ENCODE peak calls at places on chromosomes 4 and X, in seven cellular contexts. Y, U, E, X, B, C and R are unnamed samples.
A peak's percentile ranks its signal among the peaks of the same experiment; 100 is the strongest.

GRCh38 chr4:76296421-76296820 is 10.1 kb upstream of the STBD1 start:
- DNase-seq in Y (no peak), U (no peak), E (no peak), X (no peak), B (no peak), C (no peak), R (no peak)

GRCh38 chr4:158193171-158193749 is 17.0 kb upstream of the TMEM144 start:
- DNase-seq in Y (peak; percentile 35), U (peak; percentile 43), E (no peak), X (peak; percentile 46), B (no peak), C (peak; percentile 40), R (peak; percentile 28)

GRCh38 chrX:24298191-24298590 is 15.7 kb downstream of the SUPT20HL2 start:
- DNase-seq in Y (peak; percentile 24), U (no peak), E (no peak), X (no peak), B (no peak), C (no peak), R (no peak)

GRCh38 chr4:82084747-82085146 is 289.0 kb downstream of the HNRNPD start:
- DNase-seq in Y (no peak), U (no peak), E (no peak), X (no peak), B (no peak), C (no peak), R (no peak)

GRCh38 chrX:108399427-108400165 is 38.6 kb downstream of the COL4A6 start:
- DNase-seq in Y (peak; percentile 43), U (peak; percentile 76), E (no peak), X (peak; percentile 41), B (no peak), C (no peak), R (no peak)

GRCh38 chr4:139560396-139561084 is 4.5 kb upstream of the SETD7 start:
- DNase-seq in Y (peak; percentile 38), U (no peak), E (no peak), X (no peak), B (no peak), C (no peak), R (peak; percentile 41)

GRCh38 chr4:137644201-137644600 is 111.9 kb upstream of the PCDH18 start:
- DNase-seq in Y (no peak), U (peak; percentile 11), E (no peak), X (peak; percentile 46), B (no peak), C (no peak), R (no peak)

GRCh38 chr4:5757091-5757490 is 46.1 kb downstream of the EVC start:
- DNase-seq in Y (no peak), U (no peak), E (no peak), X (no peak), B (no peak), C (no peak), R (no peak)

GRCh38 chr4:39587881-39588280 is 50.8 kb downstream of the SMIM14 start:
- DNase-seq in Y (peak; percentile 95), U (peak; percentile 27), E (no peak), X (peak; percentile 54), B (no peak), C (no peak), R (no peak)

GRCh38 chr4:133146574-133147198 is 2.4 kb upstream of the PCDH10 start:
- DNase-seq in Y (peak; percentile 64), U (peak; percentile 53), E (no peak), X (peak; percentile 66), B (peak; percentile 21), C (no peak), R (peak; percentile 53)

GRCh38 chr4:10108818-10109783 is 7.5 kb downstream of the WDR1 start:
- DNase-seq in Y (peak; percentile 64), U (no peak), E (no peak), X (no peak), B (no peak), C (no peak), R (no peak)

GRCh38 chr4:140764785-140765392 is 8.7 kb upstream of the TBC1D9 start:
- DNase-seq in Y (peak; percentile 40), U (no peak), E (no peak), X (no peak), B (no peak), C (no peak), R (no peak)

GRCh38 chrX:119676949-119677653 is 15.9 kb downstream of the SEPTIN6 start:
- DNase-seq in Y (no peak), U (no peak), E (no peak), X (no peak), B (no peak), C (no peak), R (no peak)

GRCh38 chr4:158578476-158578875 is 56.8 kb downstream of the RXFP1 start:
- DNase-seq in Y (peak; percentile 54), U (peak; percentile 45), E (no peak), X (peak; percentile 56), B (no peak), C (peak; percentile 8), R (no peak)

GRCh38 chrX:132401935-132402334 is 86.9 kb downstream of the MBNL3 start:
- DNase-seq in Y (peak; percentile 27), U (peak; percentile 0), E (no peak), X (no peak), B (no peak), C (no peak), R (no peak)

GRCh38 chrX:129618997-129619396 is 35.8 kb downstream of the APLN start:
- DNase-seq in Y (no peak), U (no peak), E (no peak), X (no peak), B (no peak), C (no peak), R (no peak)

GRCh38 chr4:173556398-173557131 is 26.5 kb upstream of the HAND2 start:
- DNase-seq in Y (no peak), U (no peak), E (no peak), X (no peak), B (no peak), C (no peak), R (no peak)

GRCh38 chr4:107482546-107482945 is 237.5 kb downstream of the PAPSS1 start:
- DNase-seq in Y (no peak), U (no peak), E (no peak), X (no peak), B (no peak), C (no peak), R (no peak)

GRCh38 chrX:153226344-153227190 is 47.5 kb downstream of the MAGEA1 start:
- DNase-seq in Y (peak; percentile 88), U (peak; percentile 57), E (no peak), X (peak; percentile 44), B (no peak), C (peak; percentile 67), R (no peak)

GRCh38 chr4:176631611-176632010 is 161.1 kb downstream of the VEGFC start:
- DNase-seq in Y (no peak), U (no peak), E (no peak), X (no peak), B (no peak), C (no peak), R (no peak)

GRCh38 chr4:161336016-161336415 is 827.8 kb downstream of the FSTL5 start:
- DNase-seq in Y (no peak), U (no peak), E (no peak), X (no peak), B (no peak), C (no peak), R (no peak)

GRCh38 chr4:150209140-150209829 is 131.0 kb downstream of the DCLK2 start:
- DNase-seq in Y (peak; percentile 78), U (peak; percentile 61), E (no peak), X (peak; percentile 85), B (peak; percentile 14), C (peak; percentile 49), R (peak; percentile 63)

GRCh38 chrX:17738002-17738713 is 865 bp downstream of the SCML1 start:
- DNase-seq in Y (peak; percentile 25), U (peak; percentile 51), E (peak; percentile 30), X (peak; percentile 14), B (no peak), C (no peak), R (no peak)

GRCh38 chrX:104922206-104922621 is 298.3 kb downstream of the TEX13A start:
- DNase-seq in Y (peak; percentile 65), U (peak; percentile 47), E (peak; percentile 50), X (peak; percentile 69), B (peak; percentile 6), C (peak; percentile 36), R (peak; percentile 51)

GRCh38 chr4:139556735-139557505 is 901 bp upstream of the SETD7 start:
- DNase-seq in Y (peak; percentile 27), U (peak; percentile 55), E (peak; percentile 35), X (no peak), B (peak; percentile 29), C (no peak), R (peak; percentile 43)

GRCh38 chrX:45669715-45670360 is 469.2 kb upstream of the DIPK2B start:
- DNase-seq in Y (no peak), U (peak; percentile 21), E (no peak), X (peak; percentile 43), B (no peak), C (no peak), R (no peak)

GRCh38 chr4:123599920-123600394 is 203.4 kb downstream of the SPRY1 start:
- DNase-seq in Y (peak; percentile 76), U (no peak), E (peak; percentile 65), X (peak; percentile 73), B (peak; percentile 23), C (no peak), R (peak; percentile 63)

GRCh38 chr4:157048248-157048647 is 27.7 kb upstream of the GLRB start:
- DNase-seq in Y (peak; percentile 93), U (no peak), E (no peak), X (peak; percentile 93), B (no peak), C (no peak), R (no peak)